ENCODE peak calls at places on chromosomes 13 and 19, in nine cellular contexts. Y, I, U, H, S, X, L, P and V are unnamed samples.

GRCh38 chr13:97848886-97849285 is 104.6 kb upstream of the IPO5 start:
- DNase-seq in Y (no peak), I (no peak), U (no peak), H (no peak), S (no peak), X (no peak), L (no peak), P (no peak), V (no peak)

GRCh38 chr13:49113526-49114286 is 106.4 kb upstream of the MLNR start:
- DNase-seq in Y (no peak), I (no peak), U (peak), H (no peak), S (no peak), X (peak), L (no peak), P (no peak), V (no peak)

GRCh38 chr13:104782741-104783140 is 1716.5 kb upstream of the SLC10A2 start:
- DNase-seq in Y (no peak), I (no peak), U (no peak), H (no peak), S (no peak), X (no peak), L (no peak), P (no peak), V (no peak)

GRCh38 chr13:100511422-100511821 is 77.2 kb downstream of the GGACT start:
- DNase-seq in Y (no peak), I (no peak), U (no peak), H (no peak), S (no peak), X (no peak), L (no peak), P (no peak), V (no peak)

GRCh38 chr19:1904385-1905070 is 671 bp upstream of the ADAT3 start:
- DNase-seq in Y (no peak), I (peak), U (no peak), H (peak), S (no peak), X (no peak), L (peak), P (peak), V (peak)

GRCh38 chr19:4007836-4008539 is 452 bp downstream of the PIAS4 start:
- DNase-seq in Y (no peak), I (peak), U (peak), H (peak), S (no peak), X (no peak), L (no peak), P (peak), V (no peak)

GRCh38 chr13:50969691-50970090 is 60.1 kb downstream of the RNASEH2B start:
- DNase-seq in Y (no peak), I (peak), U (peak), H (no peak), S (no peak), X (no peak), L (no peak), P (peak), V (no peak)

GRCh38 chr19:10769533-10770491 is 51.9 kb downstream of the DNM2 start:
- DNase-seq in Y (no peak), I (no peak), U (no peak), H (no peak), S (no peak), X (no peak), L (no peak), P (no peak), V (no peak)

GRCh38 chr19:30338878-30339623 is 33.1 kb upstream of the ZNF536 start:
- DNase-seq in Y (no peak), I (peak), U (no peak), H (no peak), S (no peak), X (no peak), L (no peak), P (no peak), V (no peak)

GRCh38 chr13:46751811-46752635 is 44.9 kb downstream of the ESD start:
- DNase-seq in Y (no peak), I (peak), U (no peak), H (no peak), S (no peak), X (peak), L (peak), P (no peak), V (no peak)